ENCODE peak calls at places on chromosomes 7 and 10, in four cellular contexts. L is AG09319, T is suprapubic skin, U is Kasumi-1. E is an unnamed sample.

GRCh38 chr7:92161271-92161670 is 17.7 kb downstream of the LRRD1 start:
- DNase-seq in L (no peak), T (no peak), U (no peak), E (no peak)

GRCh38 chr10:70992436-70992835 is 104.1 kb upstream of the PCBD1 start:
- DNase-seq in L (no peak), T (peak), U (no peak), E (no peak)

GRCh38 chr7:66330961-66331360 is 125.8 kb downstream of the TPST1 start:
- DNase-seq in L (no peak), T (peak), U (no peak), E (no peak)

GRCh38 chr7:84757756-84758155 is 429.1 kb downstream of the SEMA3D start:
- DNase-seq in L (no peak), T (no peak), U (no peak), E (no peak)

GRCh38 chr10:44261710-44262455 is 123.0 kb downstream of the CXCL12 start:
- DNase-seq in L (no peak), T (no peak), U (no peak), E (no peak)

GRCh38 chr10:30705625-30706149 is 76.1 kb upstream of the LYZL2 start:
- DNase-seq in L (no peak), T (no peak), U (no peak), E (no peak)

GRCh38 chr7:155864991-155865690 is 52.9 kb upstream of the SHH start:
- DNase-seq in L (no peak), T (peak), U (no peak), E (peak)

GRCh38 chr10:126595160-126595559 is 75.3 kb downstream of the C10orf90 start:
- DNase-seq in L (no peak), T (no peak), U (no peak), E (no peak)

GRCh38 chr10:12707461-12708185 is 293.9 kb downstream of the CCDC3 start:
- DNase-seq in L (peak), T (no peak), U (peak), E (no peak)

GRCh38 chr10:37584643-37585042 is 272.8 kb downstream of the ZNF248 start:
- DNase-seq in L (no peak), T (no peak), U (no peak), E (no peak)

GRCh38 chr7:101465576-101466196 is 103.0 kb downstream of the COL26A1 start:
- DNase-seq in L (no peak), T (no peak), U (no peak), E (no peak)

GRCh38 chr10:74827694-74828093 is 1.3 kb downstream of the KAT6B start:
- DNase-seq in L (no peak), T (no peak), U (no peak), E (no peak)

GRCh38 chr10:129426670-129427069 is 40.4 kb upstream of the MGMT start:
- DNase-seq in L (no peak), T (no peak), U (no peak), E (no peak)

E was measured in type B pancreatic cell.